ENCODE peak calls at places on chromosomes 7 and 10, in seven cellular contexts. H, R, T, D, A, P and I are unnamed samples.

GRCh38 chr7:127486654-127487053 is 94.1 kb upstream of the ZNF800 start:
- DNase-seq in T (no peak), P (no peak), D (no peak), H (peak), A (no peak), R (no peak), I (no peak)

GRCh38 chr10:93458821-93459257 is 23.3 kb downstream of the MYOF start:
- DNase-seq in R (no peak), H (peak), D (peak), T (peak), P (peak), A (no peak), I (no peak)

GRCh38 chr7:88176190-88176589 is 43.6 kb downstream of the SRI start:
- DNase-seq in H (no peak), R (no peak), P (no peak), A (no peak), D (no peak), T (no peak), I (no peak)

GRCh38 chr7:123538897-123539296 is 4.5 kb upstream of the IQUB start:
- DNase-seq in A (no peak), R (no peak), D (no peak), P (no peak), T (no peak), H (no peak), I (no peak)

GRCh38 chr7:105339404-105340316 is 49.1 kb downstream of the SRPK2 start:
- DNase-seq in D (no peak), T (no peak), H (no peak), A (no peak), P (no peak), R (no peak), I (no peak)

GRCh38 chr10:73576890-73577591 is 14.1 kb downstream of the USP54 start:
- DNase-seq in P (no peak), R (no peak), A (no peak), H (peak), D (no peak), T (no peak), I (no peak)

GRCh38 chr7:87628780-87629569 is 777 bp downstream of the RUNDC3B start:
- DNase-seq in A (peak), R (no peak), P (no peak), D (no peak), H (peak), T (peak), I (peak)

GRCh38 chr7:41940760-41941343 is 238.0 kb upstream of the INHBA start:
- DNase-seq in D (no peak), P (peak), H (peak), R (peak), T (peak), A (peak), I (peak)

GRCh38 chr10:113982745-113983144 is 60.9 kb upstream of the ADRB1 start:
- DNase-seq in T (peak), A (peak), P (no peak), R (peak), D (no peak), H (no peak), I (peak)

GRCh38 chr7:35555386-35555785 is 139.5 kb downstream of the HERPUD2 start:
- DNase-seq in P (no peak), T (no peak), R (no peak), D (no peak), H (no peak), A (no peak), I (no peak)

GRCh38 chr10:44935201-44935960 is 24.2 kb upstream of the RASSF4 start:
- DNase-seq in A (no peak), H (peak), T (no peak), R (no peak), P (peak), D (peak), I (no peak)

GRCh38 chr10:34682580-34682979 is 132.5 kb downstream of the PARD3 start:
- DNase-seq in H (no peak), D (no peak), R (no peak), P (no peak), T (no peak), A (no peak), I (no peak)

GRCh38 chr10:80502621-80503583 is 34.8 kb upstream of the SH2D4B start:
- DNase-seq in A (no peak), T (no peak), D (no peak), R (no peak), P (no peak), H (no peak), I (no peak)

GRCh38 chr7:155681663-155682062 is 37.2 kb downstream of the RBM33 start:
- DNase-seq in D (no peak), A (peak), R (no peak), H (no peak), T (no peak), P (no peak), I (peak)

GRCh38 chr10:109941193-109941872 is 18.0 kb upstream of the XPNPEP1 start:
- DNase-seq in D (no peak), T (no peak), H (no peak), A (no peak), P (no peak), R (no peak), I (no peak)

GRCh38 chr7:30775992-30776391 is 4.8 kb downstream of the MINDY4 start:
- DNase-seq in R (no peak), P (no peak), T (no peak), D (no peak), H (no peak), A (no peak), I (no peak)

GRCh38 chr7:106823631-106824030 is 41.5 kb upstream of the PIK3CG start:
- DNase-seq in H (peak), T (no peak), P (no peak), A (no peak), R (no peak), D (no peak), I (no peak)

GRCh38 chr7:173120-173918 is 19.1 kb upstream of the FAM20C start:
- DNase-seq in P (no peak), T (no peak), A (no peak), R (no peak), D (no peak), H (no peak), I (no peak)

GRCh38 chr7:140229591-140230516 is 53.1 kb upstream of the KDM7A start:
- DNase-seq in H (no peak), R (no peak), A (peak), T (no peak), P (no peak), D (no peak), I (peak)

GRCh38 chr10:86964847-86965190 is 3.5 kb upstream of the ADIRF start:
- DNase-seq in T (no peak), P (no peak), D (no peak), H (no peak), A (no peak), R (no peak), I (no peak)

GRCh38 chr7:139915864-139916716 is 87.0 kb downstream of the TBXAS1 start:
- DNase-seq in R (peak), T (peak), D (peak), H (peak), P (peak), A (peak), I (peak)

GRCh38 chr7:142089035-142089434 is 22.5 kb upstream of the MGAM2 start:
- DNase-seq in P (no peak), R (no peak), D (no peak), H (no peak), T (no peak), A (no peak), I (no peak)

GRCh38 chr10:113003032-113003431 is 53.0 kb downstream of the TCF7L2 start:
- DNase-seq in T (no peak), D (no peak), P (no peak), A (no peak), H (no peak), R (no peak), I (no peak)

GRCh38 chr7:118080947-118081346 is 103.0 kb upstream of the LSM8 start:
- DNase-seq in D (peak), T (no peak), P (no peak), H (peak), R (no peak), A (peak), I (peak)

GRCh38 chr7:24318326-24318725 is 34.3 kb downstream of the NPY start:
- DNase-seq in P (no peak), D (no peak), T (no peak), H (no peak), R (peak), A (peak), I (no peak)
- TF ChIP-seq CTCF in P (no peak), D (peak), T (no peak), H (peak), R (peak), A (peak), I (peak)

DNA sequence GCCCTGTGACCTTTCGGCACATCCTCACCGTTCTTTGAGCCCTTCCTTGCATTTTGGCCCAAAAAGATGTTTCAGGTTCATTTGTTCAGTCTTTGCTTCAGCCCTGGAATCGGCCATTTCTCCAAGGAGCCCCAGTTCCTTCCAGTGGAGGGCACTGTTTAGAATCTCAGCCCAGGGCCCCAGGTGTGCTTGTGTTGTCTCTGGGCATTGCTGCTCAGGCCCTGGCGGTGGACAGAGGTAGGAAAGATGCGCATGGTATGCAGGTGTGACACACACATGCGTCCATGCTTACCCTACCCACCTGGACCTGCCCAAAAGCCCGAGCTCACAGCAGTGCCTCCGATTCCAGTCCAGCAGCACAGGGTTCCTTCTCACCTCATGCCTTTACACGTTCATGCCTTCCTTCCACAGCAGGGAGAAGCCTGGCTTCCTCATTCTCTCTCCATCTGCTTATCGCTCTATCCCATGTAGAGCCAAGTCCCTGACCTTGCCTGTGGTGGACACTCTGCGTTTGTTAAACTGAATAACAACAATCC is 70.6 kb downstream of the LHPP start:
- DNase-seq in H (peak), A (no peak), D (no peak), T (no peak), P (no peak), R (peak), I (peak)
- TF ChIP-seq CTCF in H (peak), A (peak), D (peak), T (no peak), P (peak), R (peak), I (peak)

GRCh38 chr10:7303067-7303629 is 107.7 kb downstream of the SFMBT2 start:
- DNase-seq in T (no peak), H (no peak), P (no peak), D (no peak), R (no peak), A (no peak), I (no peak)

GRCh38 chr10:7298495-7298894 is 112.3 kb downstream of the SFMBT2 start:
- DNase-seq in D (no peak), T (no peak), R (no peak), P (no peak), H (no peak), A (no peak), I (no peak)

GRCh38 chr10:7300327-7300726 is 110.5 kb downstream of the SFMBT2 start:
- DNase-seq in D (peak), H (peak), P (peak), R (no peak), T (no peak), A (no peak), I (no peak)

GRCh38 chr10:7302393-7303054 is 108.3 kb downstream of the SFMBT2 start:
- DNase-seq in P (peak), H (peak), R (no peak), A (no peak), D (no peak), T (no peak), I (no peak)

DNA sequence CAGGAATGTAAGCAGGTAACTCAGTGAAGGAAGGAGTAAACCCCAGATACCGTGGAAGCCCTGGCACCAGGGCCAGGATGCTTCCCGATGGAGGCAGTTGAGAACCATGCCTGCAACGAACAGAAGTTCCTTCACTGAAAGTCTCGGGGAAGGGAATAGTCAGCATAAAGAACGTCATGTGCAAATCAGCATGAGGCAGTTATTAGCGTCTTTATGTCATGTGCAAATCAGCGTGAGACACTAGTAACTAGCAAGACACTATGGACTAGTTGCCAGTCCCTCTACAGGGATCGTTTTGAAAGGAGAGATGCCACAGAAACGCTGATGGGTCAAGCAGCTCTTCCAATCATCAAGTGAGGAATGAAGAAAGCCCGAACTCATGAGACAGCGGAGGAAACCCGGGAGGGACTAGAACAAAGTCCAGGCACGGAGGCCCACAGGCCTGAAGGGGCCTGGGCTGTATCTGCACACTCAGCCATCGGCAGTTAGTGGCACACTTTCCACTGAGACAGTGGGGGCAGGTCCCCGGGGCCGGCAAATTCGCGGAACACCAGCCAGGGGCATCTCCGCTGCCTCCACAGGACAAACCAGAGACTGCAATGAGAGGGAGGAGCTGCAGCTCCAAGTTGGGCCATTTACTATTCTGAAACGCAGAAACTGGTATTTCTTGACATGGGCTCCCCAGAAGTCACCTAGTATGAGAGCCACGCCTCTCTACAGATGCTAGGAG is 109.6 kb downstream of the SFMBT2 start:
- DNase-seq in H (no peak), R (no peak), A (no peak), D (no peak), T (no peak), P (no peak), I (no peak)
- TF ChIP-seq CTCF in H (no peak), R (peak), A (no peak), D (peak), T (no peak), P (no peak), I (no peak)

DNA sequence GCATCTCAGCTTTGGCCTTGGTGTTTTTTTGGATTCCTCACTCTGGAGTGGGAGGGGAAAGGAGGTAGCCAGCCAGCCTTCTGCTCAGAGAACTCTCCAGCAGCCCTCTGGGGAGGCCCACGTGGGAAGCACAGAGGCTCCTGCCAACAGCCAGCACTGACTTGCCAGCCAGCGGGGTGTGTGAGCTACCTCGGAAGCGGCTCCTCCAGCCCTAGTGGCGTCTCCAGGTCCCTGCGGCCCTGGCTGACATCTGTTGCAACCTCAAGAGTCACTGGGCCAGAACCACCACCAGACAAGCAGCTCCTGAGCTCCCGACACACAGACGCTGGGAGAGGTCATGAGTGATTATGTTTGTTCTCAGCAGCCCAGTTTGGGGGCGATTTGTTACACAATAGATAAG is 180.2 kb upstream of the FZD8 start:
- DNase-seq in A (no peak), P (peak), R (no peak), T (peak), H (peak), D (no peak), I (no peak)
- TF ChIP-seq CTCF in A (no peak), P (no peak), R (no peak), T (no peak), H (peak), D (peak), I (no peak)